ENCODE peak calls at places on chromosome 9, in six cellular contexts. U is lung, C is left lung, N is HL-60, Q is lung microvascular endothelial cell, D is SHP77 treated with DMSO at 0.1 percent for 48 hours. Z is an unnamed sample.

GRCh38 chr9:122642226-122642625 is 15.2 kb downstream of the OR1B1 start:
- DNase-seq in Q (peak), U (no peak), N (no peak), D (no peak), C (no peak), Z (no peak)

GRCh38 chr9:2229109-2229733 is 214.1 kb downstream of the SMARCA2 start:
- DNase-seq in C (no peak), N (peak), D (no peak), U (no peak), Q (peak), Z (no peak)

GRCh38 chr9:29475471-29475870 is 1902.2 kb upstream of the C9orf72 start:
- DNase-seq in C (no peak), U (no peak), Q (no peak), D (no peak), N (no peak), Z (no peak)

GRCh38 chr9:135468866-135469521 is 10.6 kb upstream of the PPP1R26 start:
- DNase-seq in Q (peak), U (no peak), D (no peak), N (no peak), C (no peak), Z (peak)

GRCh38 chr9:136850866-136851775 is 1.0 kb upstream of the MAMDC4 start:
- DNase-seq in C (no peak), D (no peak), U (no peak), Q (no peak), N (no peak), Z (no peak)

GRCh38 chr9:107039546-107039945 is 176.6 kb downstream of the ZNF462 start:
- DNase-seq in C (no peak), Q (peak), D (no peak), N (no peak), U (no peak), Z (no peak)

GRCh38 chr9:1047605-1048235 is 2.4 kb upstream of the DMRT2 start:
- DNase-seq in D (no peak), N (no peak), C (no peak), Q (peak), U (no peak), Z (no peak)

GRCh38 chr9:14573319-14573718 is 119.9 kb downstream of the ZDHHC21 start:
- DNase-seq in U (no peak), C (no peak), N (no peak), D (peak), Q (no peak), Z (no peak)

GRCh38 chr9:123753011-123753410 is 176.9 kb downstream of the DENND1A start:
- DNase-seq in Q (no peak), C (no peak), N (no peak), D (no peak), U (no peak), Z (no peak)

GRCh38 chr9:134625361-134626140 is 16.1 kb upstream of the COL5A1 start:
- DNase-seq in C (peak), Q (peak), D (no peak), N (no peak), U (no peak), Z (peak)

Z was measured in head of caudate nucleus.